ENCODE peak calls at places on chromosomes 4 and X, in seven cellular contexts. H is neural crest cell; Z is GM23338; L is activated CD8-positive, alpha-beta memory T cell treated with anti-CD3 and anti-CD28 coated beads, Interleukin-2, amount 50 U/mL, for 4 hours; I is activated CD8-positive, alpha-beta T cell treated with anti-CD3 and anti-CD28 coated beads, Interleukin-2, amount 10 ng/mL, durations not matched to agents 7 days and 5 days; C is AG09319; E is RPMI7951. V is an unnamed sample.

GRCh38 chr4:71974681-71975080 is 57.1 kb upstream of the NPFFR2 start:
- DNase-seq in I (no peak), Z (no peak), L (no peak), H (no peak), E (peak; percentile 1), C (no peak), V (no peak)

GRCh38 chrX:129961180-129962083 is 21.0 kb upstream of the BCORL1 start:
- DNase-seq in E (peak; percentile 54), I (peak; percentile 83), L (peak; percentile 55), Z (peak; percentile 80), C (no peak), H (peak; percentile 23), V (no peak)

GRCh38 chr4:3071811-3072210 is 2.5 kb downstream of the HTT-AS start:
- DNase-seq in E (no peak), H (no peak), C (no peak), L (no peak), Z (no peak), I (no peak), V (no peak)

GRCh38 chrX:34656467-34656841 is 631 bp downstream of the TMEM47 start:
- DNase-seq in L (no peak), I (no peak), Z (no peak), C (no peak), E (peak; percentile 1), H (peak; percentile 13), V (no peak)

GRCh38 chr4:145772347-145772746 is 92.4 kb downstream of the C4orf51 start:
- DNase-seq in Z (no peak), L (no peak), C (no peak), E (no peak), I (no peak), H (no peak), V (no peak)

GRCh38 chr4:138897818-138898226 is 117.8 kb upstream of the NOCT start:
- DNase-seq in C (no peak), I (no peak), E (peak; percentile 91), H (no peak), L (no peak), Z (no peak), V (no peak)

GRCh38 chr4:31702291-31702690 is 982.1 kb downstream of the PCDH7 start:
- DNase-seq in L (no peak), Z (no peak), C (no peak), I (no peak), H (no peak), E (no peak), V (no peak)

GRCh38 chr4:15202481-15202880 is 200.2 kb downstream of the CPEB2 start:
- DNase-seq in L (no peak), E (peak; percentile 3), C (no peak), H (no peak), I (no peak), Z (no peak), V (no peak)

GRCh38 chr4:84971319-84971932 is 4.9 kb upstream of the WDFY3 start:
- DNase-seq in E (peak; percentile 53), H (no peak), I (no peak), Z (peak; percentile 74), L (no peak), C (peak; percentile 30), V (peak; percentile 68)

GRCh38 chr4:175308236-175308635 is 390.1 kb downstream of the ADAM29 start:
- DNase-seq in Z (no peak), C (no peak), I (no peak), E (no peak), L (no peak), H (no peak), V (no peak)

GRCh38 chr4:122652379-122652778 is 31.5 kb upstream of the IL21 start:
- DNase-seq in H (peak; percentile 3), L (peak; percentile 18), I (peak; percentile 62), C (peak; percentile 45), Z (peak; percentile 63), E (peak; percentile 35), V (peak; percentile 26)

GRCh38 chr4:53089940-53090729 is 228.0 kb downstream of the RASL11B start:
- DNase-seq in E (no peak), L (no peak), I (no peak), Z (no peak), C (peak; percentile 8), H (no peak), V (no peak)

GRCh38 chrX:81957900-81958545 is 756.1 kb downstream of the SH3BGRL start:
- DNase-seq in I (no peak), H (no peak), C (no peak), Z (peak; percentile 11), L (no peak), E (peak; percentile 3), V (peak; percentile 3)

GRCh38 chrX:53074987-53075386 is 7.2 kb upstream of the TSPYL2 start:
- DNase-seq in I (no peak), L (no peak), E (no peak), Z (peak; percentile 18), C (no peak), H (no peak), V (no peak)

GRCh38 chr4:165325732-165326512 is 1.5 kb upstream of the MSMO1 start:
- DNase-seq in Z (peak; percentile 61), E (peak; percentile 90), I (no peak), C (peak; percentile 39), L (no peak), H (no peak), V (no peak)

GRCh38 chrX:130118396-130118795 is 8.1 kb upstream of the ELF4 start:
- DNase-seq in C (no peak), Z (no peak), I (no peak), H (no peak), L (peak; percentile 20), E (peak; percentile 70), V (no peak)

V was measured in midbrain.